ENCODE peak calls at places on chromosome 17, in eight cellular contexts. Q is adrenal gland, N is ascending aorta, W is neuronal stem cell, E is mammary epithelial cell, O is mucosa of descending colon, G is prostate gland, M is body of pancreas. R is an unnamed sample. For H3K4me1, the result is how much of the 10 kb centered on the place peaks cover.

GRCh38 chr17:4499431-4500187 is 928 bp downstream of the SPNS2 start:
- DNase-seq in O (no peak), Q (no peak), G (no peak), W (peak), N (no peak), M (peak), E (no peak), R (no peak)

GRCh38 chr17:67549787-67550186 is 167.9 kb upstream of the NOL11 start:
- DNase-seq in N (no peak), Q (no peak), M (no peak), O (no peak), W (no peak), E (no peak), G (no peak), R (no peak)

GRCh38 chr17:61245706-61246135 is 153.9 kb upstream of the TBX2 start:
- DNase-seq in Q (no peak), M (no peak), E (no peak), N (no peak), G (no peak), O (no peak), W (no peak), R (no peak)

GRCh38 chr17:356671-357434 is 4.2 kb upstream of the RPH3AL start:
- DNase-seq in W (no peak), M (no peak), Q (no peak), G (no peak), O (no peak), E (no peak), N (peak), R (peak)

GRCh38 chr17:36761203-36761945 is 160.0 kb downstream of the MRM1 start:
- DNase-seq in N (no peak), E (no peak), O (no peak), W (peak), M (no peak), Q (no peak), G (no peak), R (no peak)

GRCh38 chr17:58918072-58918471 is 162.4 kb downstream of the PPM1E start:
- DNase-seq in N (no peak), W (no peak), O (no peak), G (no peak), Q (no peak), E (no peak), M (no peak), R (no peak)

GRCh38 chr17:61582593-61582992 is 8.4 kb downstream of the NACA2 start:
- DNase-seq in W (no peak), E (no peak), Q (no peak), G (no peak), N (no peak), O (no peak), M (no peak), R (no peak)

GRCh38 chr17:79192503-79193500 is 118.2 kb downstream of the ENGASE start:
- DNase-seq in Q (peak), N (no peak), W (peak), M (peak), E (peak), O (no peak), G (peak), R (no peak)

GRCh38 chr17:49315551-49315951 is 46.5 kb downstream of the ZNF652 start:
- DNase-seq in E (peak), W (peak), Q (peak), M (peak), N (peak), G (peak), O (no peak), R (peak)

GRCh38 chr17:44257815-44258750 is 9.9 kb downstream of the SLC4A1 start:
- DNase-seq in Q (no peak), G (no peak), N (no peak), M (no peak), O (no peak), E (no peak), W (no peak), R (no peak)

GRCh38 chr17:56756536-56756935 is 77.2 kb downstream of the C17orf67 start:
- DNase-seq in N (no peak), W (no peak), O (no peak), G (no peak), E (peak), M (no peak), Q (no peak), R (no peak)

GRCh38 chr17:81537856-81538555 is 9.8 kb downstream of the FSCN2 start:
- DNase-seq in N (no peak), Q (no peak), E (no peak), G (no peak), O (no peak), W (no peak), M (peak), R (no peak)

GRCh38 chr17:3963214-3964201 is 729 bp downstream of the ATP2A3 start:
- DNase-seq in N (no peak), W (no peak), G (no peak), E (no peak), Q (no peak), O (peak), M (no peak), R (no peak)

GRCh38 chr17:64628641-64629040 is 33.5 kb downstream of the SMURF2 start:
- DNase-seq in W (no peak), M (no peak), N (no peak), O (no peak), E (no peak), Q (no peak), G (no peak), R (no peak)
- H3K4me1 ChIP-seq in W (under half), M (under half), N (under half), O (under half), E (under half), Q (under half), G (under half), R (under half)

GRCh38 chr17:12680993-12681392 is 15.3 kb downstream of the MYOCD start:
- DNase-seq in G (no peak), Q (no peak), N (no peak), M (no peak), E (no peak), O (no peak), W (no peak), R (no peak)
- H3K4me1 ChIP-seq in G (under half), Q (under half), N (under half), M (under half), E (under half), O (under half), W (under half), R (under half)

GRCh38 chr17:34769899-34770298 is 190.5 kb downstream of the TMEM132E start:
- DNase-seq in O (no peak), W (no peak), E (no peak), G (no peak), M (no peak), Q (no peak), N (no peak), R (no peak)
- H3K4me1 ChIP-seq in O (under half), W (under half), E (under half), G (under half), M (under half), Q (under half), N (under half), R (under half)

GRCh38 chr17:77408284-77408683 is 267.5 kb downstream of the SEC14L1 start:
- DNase-seq in G (no peak), O (no peak), E (no peak), N (no peak), M (no peak), W (no peak), Q (no peak), R (no peak)
- H3K4me1 ChIP-seq in G (under half), O (under half), E (half or more), N (under half), M (under half), W (under half), Q (under half), R (under half)

DNA sequence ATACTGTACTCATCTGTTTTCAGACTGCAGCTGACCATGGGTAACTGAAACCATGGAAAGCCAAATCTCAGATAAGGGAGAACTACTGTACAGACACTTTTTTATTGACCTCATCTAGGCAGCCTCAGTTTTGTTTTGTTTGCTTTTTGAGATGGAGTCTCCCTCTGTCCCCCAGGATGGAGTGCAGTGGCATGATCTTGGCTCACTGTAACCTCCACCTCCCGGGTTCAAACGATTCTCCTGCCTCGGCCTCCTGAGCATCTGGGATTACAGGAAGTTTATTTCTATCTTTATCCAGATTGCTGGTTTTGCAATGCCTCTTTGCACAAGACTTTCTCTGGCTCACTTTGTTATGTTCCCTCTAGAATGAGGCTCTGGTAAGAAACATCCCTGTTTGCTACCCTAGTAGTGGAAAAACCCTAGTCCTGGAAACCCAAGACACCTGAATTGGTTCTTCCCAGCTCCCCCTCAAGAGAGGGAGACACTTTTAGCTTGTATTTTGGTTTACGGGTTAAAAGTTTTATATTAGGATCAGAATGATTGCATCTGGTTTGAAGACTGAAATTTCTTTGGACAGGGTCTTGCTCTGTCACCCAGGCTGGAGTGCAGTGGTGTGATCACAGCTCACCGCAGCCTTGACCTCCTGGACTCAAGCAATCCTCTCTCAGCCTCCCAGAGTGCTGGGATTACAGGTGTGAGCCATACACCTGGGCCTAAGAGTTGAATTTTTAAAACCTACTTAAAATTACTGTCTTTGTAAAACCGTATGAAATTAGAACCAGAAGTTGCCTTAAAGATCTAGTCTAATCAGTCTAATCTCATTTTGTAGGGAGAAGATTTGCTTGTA is 38.9 kb downstream of the ZNF207 start:
- DNase-seq in E (no peak), W (no peak), Q (no peak), N (no peak), G (no peak), O (no peak), M (no peak), R (no peak)
- H3K4me1 ChIP-seq in E (under half), W (under half), Q (under half), N (under half), G (under half), O (under half), M (under half), R (under half)

DNA sequence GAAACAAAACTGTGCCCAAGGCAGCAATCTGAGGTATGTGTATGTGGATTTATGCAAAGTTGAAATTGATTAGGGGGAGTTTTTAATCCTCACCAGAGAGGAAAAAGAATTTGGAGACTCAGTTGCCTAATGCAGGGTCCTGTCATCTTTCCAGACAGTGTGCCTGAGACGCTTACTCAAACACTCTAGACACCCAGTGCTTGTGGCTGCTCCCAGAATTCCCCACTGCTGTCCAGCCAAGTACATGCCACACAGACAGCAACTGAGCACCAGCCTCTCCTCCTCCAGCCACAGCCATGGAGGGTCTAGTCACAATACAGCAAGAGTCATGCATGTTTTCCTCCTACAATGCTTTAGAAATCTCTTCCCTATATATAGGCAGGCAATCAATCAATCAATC is 118.1 kb downstream of the HIC1 start:
- DNase-seq in M (no peak), G (no peak), N (peak), E (no peak), Q (no peak), W (no peak), O (no peak), R (no peak)
- H3K4me1 ChIP-seq in M (under half), G (under half), N (under half), E (under half), Q (under half), W (under half), O (under half), R (under half)

GRCh38 chr17:29158515-29159275 is 21.5 kb downstream of the MYO18A start:
- DNase-seq in W (no peak), G (no peak), Q (no peak), O (no peak), M (peak), E (no peak), N (peak), R (peak)

GRCh38 chr17:29159286-29159860 is 20.8 kb downstream of the MYO18A start:
- DNase-seq in M (no peak), Q (no peak), W (no peak), G (no peak), E (no peak), O (no peak), N (peak), R (peak)

GRCh38 chr17:29162082-29162908 is 17.9 kb downstream of the MYO18A start:
- DNase-seq in M (no peak), N (no peak), Q (no peak), O (no peak), E (no peak), G (no peak), W (no peak), R (peak)

GRCh38 chr17:29158096-29158495 is 22.1 kb downstream of the MYO18A start:
- DNase-seq in O (no peak), E (no peak), Q (no peak), N (no peak), W (no peak), G (no peak), M (peak), R (no peak)

DNA sequence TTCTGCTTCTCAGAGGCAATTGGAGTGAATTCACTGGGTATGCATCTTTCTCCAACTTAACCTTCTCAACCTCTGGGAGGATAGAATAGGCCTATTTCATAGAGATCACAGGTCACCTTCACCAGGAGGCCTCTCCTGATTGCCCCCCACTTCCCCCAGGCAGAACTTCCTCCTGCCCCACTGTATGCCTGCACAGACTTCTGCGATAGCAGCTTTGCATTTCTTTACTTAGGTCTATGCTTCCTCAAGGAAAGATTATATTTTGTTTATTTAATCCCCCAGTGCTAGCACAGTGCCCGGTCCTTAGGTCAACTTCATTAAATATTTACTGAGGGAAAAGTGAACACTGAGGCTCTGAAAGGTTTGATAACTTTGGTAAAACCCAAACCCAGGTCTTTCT is 19.9 kb downstream of the MYO18A start:
- DNase-seq in E (no peak), N (no peak), M (no peak), Q (no peak), O (no peak), W (no peak), G (no peak), R (no peak)
- H3K4me1 ChIP-seq in E (under half), N (under half), M (half or more), Q (under half), O (under half), W (under half), G (under half), R (half or more)

GRCh38 chr17:7027335-7027734 is 4.5 kb downstream of the BCL6B start:
- DNase-seq in E (no peak), Q (no peak), N (no peak), O (no peak), G (no peak), M (no peak), W (no peak), R (no peak)
- H3K4me1 ChIP-seq in E (under half), Q (under half), N (under half), O (under half), G (under half), M (under half), W (under half), R (under half)

GRCh38 chr17:68701046-68701445 is 99.9 kb upstream of the FAM20A start:
- DNase-seq in Q (no peak), N (no peak), E (no peak), W (no peak), G (no peak), M (no peak), O (no peak), R (peak)
- H3K4me1 ChIP-seq in Q (under half), N (under half), E (under half), W (under half), G (under half), M (under half), O (under half), R (under half)